ENCODE peak calls at places on chromosomes 3 and 15, in seven cellular contexts. V is IMR-90, J is sigmoid colon, G is SK-N-SH, X is neural crest cell, T is endothelial cell, F is brain microvascular endothelial cell. W is an unnamed sample.

GRCh38 chr15:84824260-84824690 is 7.1 kb downstream of the ALPK3 start:
- DNase-seq in V (no peak), J (peak), G (no peak), X (no peak), T (no peak), F (no peak), W (peak)

GRCh38 chr3:38575279-38575843 is 74.1 kb downstream of the SCN5A start:
- DNase-seq in V (no peak), J (no peak), G (no peak), X (no peak), T (no peak), F (no peak), W (no peak)

GRCh38 chr3:19757773-19758172 is 176.2 kb downstream of the EFHB start:
- DNase-seq in V (no peak), J (no peak), G (no peak), X (no peak), T (no peak), F (no peak), W (no peak)

GRCh38 chr3:131216801-131217200 is 164.8 kb upstream of the NUDT16 start:
- DNase-seq in V (peak), J (no peak), G (no peak), X (no peak), T (no peak), F (peak), W (no peak)

GRCh38 chr3:128572644-128573105 is 77.9 kb downstream of the RPN1 start:
- DNase-seq in V (no peak), J (no peak), G (peak), X (no peak), T (no peak), F (no peak), W (no peak)

GRCh38 chr15:92781925-92782453 is 118.1 kb upstream of the CHD2 start:
- DNase-seq in V (no peak), J (no peak), G (no peak), X (no peak), T (no peak), F (no peak), W (no peak)

GRCh38 chr15:82566690-82567089 is 26.4 kb upstream of the RPS17 start:
- DNase-seq in V (peak), J (no peak), G (no peak), X (no peak), T (no peak), F (peak), W (no peak)

GRCh38 chr15:28167042-28167441 is 67.9 kb upstream of the OCA2 start:
- DNase-seq in V (peak), J (no peak), G (no peak), X (no peak), T (no peak), F (no peak), W (no peak)

GRCh38 chr3:194395767-194396527 is 3.1 kb downstream of the GP5 start:
- DNase-seq in V (peak), J (peak), G (no peak), X (no peak), T (no peak), F (no peak), W (peak)

GRCh38 chr3:171676600-171677175 is 133.6 kb downstream of the PLD1 start:
- DNase-seq in V (no peak), J (no peak), G (no peak), X (no peak), T (no peak), F (no peak), W (no peak)

GRCh38 chr3:151538706-151539403 is 78.0 kb upstream of the IGSF10 start:
- DNase-seq in V (peak), J (peak), G (no peak), X (no peak), T (no peak), F (peak), W (no peak)

GRCh38 chr3:13708871-13709595 is 160.1 kb downstream of the FBLN2 start:
- DNase-seq in V (no peak), J (no peak), G (no peak), X (no peak), T (peak), F (no peak), W (no peak)

GRCh38 chr15:90046846-90047481 is 45.8 kb downstream of the ZNF710 start:
- DNase-seq in V (no peak), J (no peak), G (no peak), X (no peak), T (no peak), F (no peak), W (no peak)

GRCh38 chr3:22117751-22118346 is 366.8 kb upstream of the ZNF385D start:
- DNase-seq in V (peak), J (no peak), G (peak), X (no peak), T (no peak), F (no peak), W (peak)

DNA sequence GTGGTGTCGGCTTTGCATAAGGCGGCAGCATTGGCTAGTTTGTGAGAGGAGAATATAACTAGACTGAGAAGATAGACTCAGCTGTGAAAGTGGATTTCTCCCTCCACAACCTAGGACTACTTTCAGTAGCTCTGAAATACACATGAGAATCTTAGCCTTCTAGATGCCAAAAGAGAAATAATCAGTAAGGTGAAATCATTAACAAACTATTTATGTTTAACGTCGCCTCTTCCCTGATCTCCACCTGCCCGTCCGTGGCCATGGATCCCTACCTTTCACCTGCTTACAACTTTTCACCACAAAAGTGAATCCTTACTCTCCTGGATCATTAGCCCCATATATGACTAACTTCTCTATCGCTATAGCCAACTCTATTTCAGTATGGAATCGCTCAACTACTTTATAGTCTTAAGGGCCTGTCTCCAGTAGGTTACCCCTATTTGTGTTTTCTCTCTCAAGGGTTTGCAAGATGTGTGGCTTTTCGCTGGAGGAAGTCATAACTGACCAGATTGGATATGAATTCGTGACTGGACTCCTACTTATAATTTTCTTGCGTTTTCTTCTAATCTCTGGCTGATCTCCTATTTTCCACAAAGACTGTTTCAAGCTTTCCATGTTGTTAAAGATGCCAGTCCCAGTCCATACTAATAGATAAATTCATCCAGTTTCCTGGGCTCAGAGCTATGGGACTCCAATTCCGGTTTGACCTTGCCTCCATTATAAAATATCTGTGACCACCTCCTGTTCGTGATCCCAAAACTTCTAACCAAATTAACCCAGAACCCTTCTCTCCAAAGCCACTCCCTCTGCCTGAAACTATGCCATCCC is 1.1 kb upstream of the STAG1 start:
- DNase-seq in V (no peak), J (no peak), G (no peak), X (no peak), T (no peak), F (no peak), W (no peak)
- TF ChIP-seq CTCF in V (peak), J (no peak), G (peak), X (no peak), T (no peak), F (no peak), W (no peak)

GRCh38 chr15:73899197-73900128 is 26.1 kb downstream of the TBC1D21 start:
- DNase-seq in V (peak), J (no peak), G (peak), X (no peak), T (no peak), F (no peak), W (no peak)
- TF ChIP-seq CTCF in V (no peak), J (no peak), G (no peak), X (no peak), T (no peak), F (no peak), W (no peak)

GRCh38 chr3:161560006-161560637 is 63.5 kb downstream of the OTOL1 start:
- DNase-seq in V (peak), J (peak), G (peak), X (peak), T (peak), F (peak), W (peak)
- TF ChIP-seq CTCF in V (peak), J (no peak), G (peak), X (peak), T (peak), F (peak), W (peak)

GRCh38 chr3:25610167-25610566 is 54.5 kb downstream of the TOP2B start:
- DNase-seq in V (no peak), J (no peak), G (no peak), X (no peak), T (no peak), F (no peak), W (no peak)
- TF ChIP-seq CTCF in V (no peak), J (no peak), G (no peak), X (no peak), T (no peak), F (no peak), W (no peak)

GRCh38 chr3:132722165-132723023 is at the start of gene NPHP3:
- DNase-seq in V (peak), J (peak), G (peak), X (peak), T (peak), F (peak), W (peak)

GRCh38 chr3:132726341-132726823 is 4.2 kb upstream of the NPHP3 start:
- DNase-seq in V (peak), J (no peak), G (peak), X (no peak), T (no peak), F (no peak), W (no peak)

GRCh38 chr3:132723024-132723462 is 834 bp upstream of the NPHP3 start:
- DNase-seq in V (no peak), J (no peak), G (no peak), X (no peak), T (no peak), F (no peak), W (no peak)

GRCh38 chr3:132723551-132723950 is 1.3 kb upstream of the NPHP3 start:
- DNase-seq in V (peak), J (no peak), G (no peak), X (no peak), T (no peak), F (no peak), W (no peak)

GRCh38 chr3:132721479-132722164 is 587 bp downstream of the NPHP3 start:
- DNase-seq in V (peak), J (peak), G (no peak), X (no peak), T (peak), F (peak), W (no peak)
- TF ChIP-seq CTCF in V (peak), J (no peak), G (peak), X (peak), T (peak), F (peak), W (no peak)

GRCh38 chr15:62277816-62278394 is 112.8 kb upstream of the C2CD4B start:
- DNase-seq in V (no peak), J (no peak), G (no peak), X (no peak), T (no peak), F (no peak), W (no peak)
- TF ChIP-seq CTCF in V (no peak), J (no peak), G (no peak), X (no peak), T (no peak), F (no peak), W (no peak)

GRCh38 chr15:81363713-81364112 is 10.3 kb downstream of the TMC3 start:
- DNase-seq in V (no peak), J (no peak), G (no peak), X (no peak), T (no peak), F (no peak), W (no peak)
- TF ChIP-seq CTCF in V (no peak), J (no peak), G (no peak), X (no peak), T (no peak), F (no peak), W (no peak)

DNA sequence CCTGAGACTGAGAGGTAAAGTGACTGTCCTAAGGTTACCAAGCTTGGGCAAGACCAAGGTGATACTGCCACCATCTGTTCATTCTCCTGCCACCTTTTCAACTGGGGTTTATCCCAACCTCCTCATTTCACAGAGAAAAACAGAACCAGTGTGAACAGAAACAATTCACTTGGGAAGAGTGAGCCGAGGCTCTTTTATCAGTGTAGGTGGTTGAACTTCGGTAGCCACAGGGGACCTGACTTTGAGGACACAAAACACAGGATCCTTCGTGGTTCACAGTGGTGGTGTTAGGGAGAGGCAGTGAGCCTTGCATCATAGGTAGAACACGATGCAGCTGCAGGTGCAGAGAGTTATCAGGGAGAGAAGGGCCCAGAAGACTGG is 72.8 kb upstream of the ICE2 start:
- DNase-seq in V (no peak), J (no peak), G (no peak), X (no peak), T (no peak), F (no peak), W (no peak)
- TF ChIP-seq CTCF in V (no peak), J (no peak), G (no peak), X (no peak), T (no peak), F (peak), W (no peak)